ENCODE peak calls at places on chromosome 3, in ten cellular contexts. One of them, this sample, is unnamed.
A peak's percentile ranks its signal among the peaks of the same experiment; 100 is the strongest.

GRCh38 chr3:73086071-73086494 is 24.6 kb downstream of the EBLN2 start:
- DNase-seq in stomach: peak; percentile 48
- DNase-seq in breast epithelium: no peak
- DNase-seq in heart left ventricle: no peak
- DNase-seq in adrenal gland: peak; percentile 58
- DNase-seq in ovary: peak; percentile 66
- DNase-seq in body of pancreas: peak; percentile 63
- DNase-seq in spleen: peak; percentile 81
- DNase-seq in IMR-90: peak; percentile 43
- DNase-seq in transverse colon: peak; percentile 42
- DNase-seq in this sample: peak; percentile 40

GRCh38 chr3:111978493-111978832 is 363 bp upstream of the ABHD10 start:
- DNase-seq in body of pancreas: no peak
- DNase-seq in transverse colon: no peak
- DNase-seq in heart left ventricle: no peak
- DNase-seq in spleen: no peak
- DNase-seq in IMR-90: no peak
- DNase-seq in ovary: no peak
- DNase-seq in breast epithelium: no peak
- DNase-seq in adrenal gland: no peak
- DNase-seq in stomach: no peak
- DNase-seq in this sample: no peak

GRCh38 chr3:54575561-54575960 is 352.3 kb downstream of the LRTM1 start:
- DNase-seq in stomach: no peak
- DNase-seq in body of pancreas: no peak
- DNase-seq in IMR-90: no peak
- DNase-seq in spleen: no peak
- DNase-seq in transverse colon: no peak
- DNase-seq in ovary: no peak
- DNase-seq in adrenal gland: no peak
- DNase-seq in heart left ventricle: no peak
- DNase-seq in breast epithelium: no peak
- DNase-seq in this sample: no peak

GRCh38 chr3:161700998-161701397 is 204.4 kb downstream of the OTOL1 start:
- DNase-seq in body of pancreas: no peak
- DNase-seq in ovary: no peak
- DNase-seq in IMR-90: no peak
- DNase-seq in stomach: no peak
- DNase-seq in spleen: no peak
- DNase-seq in heart left ventricle: no peak
- DNase-seq in adrenal gland: no peak
- DNase-seq in transverse colon: no peak
- DNase-seq in breast epithelium: no peak
- DNase-seq in this sample: no peak

GRCh38 chr3:140942221-140943104 is 827 bp downstream of the SLC25A36 start:
- DNase-seq in heart left ventricle: peak; percentile 71
- DNase-seq in ovary: peak; percentile 67
- DNase-seq in body of pancreas: peak; percentile 66
- DNase-seq in stomach: peak; percentile 56
- DNase-seq in breast epithelium: peak; percentile 65
- DNase-seq in IMR-90: peak; percentile 56
- DNase-seq in spleen: peak; percentile 91
- DNase-seq in adrenal gland: peak; percentile 59
- DNase-seq in transverse colon: peak; percentile 60
- DNase-seq in this sample: peak; percentile 42

GRCh38 chr3:62127116-62127515 is 246.2 kb downstream of the FEZF2 start:
- DNase-seq in spleen: no peak
- DNase-seq in breast epithelium: no peak
- DNase-seq in stomach: no peak
- DNase-seq in body of pancreas: no peak
- DNase-seq in IMR-90: no peak
- DNase-seq in transverse colon: no peak
- DNase-seq in adrenal gland: no peak
- DNase-seq in heart left ventricle: no peak
- DNase-seq in ovary: no peak
- DNase-seq in this sample: no peak

GRCh38 chr3:97942801-97943546 is 29.3 kb downstream of the RIOX2 start:
- DNase-seq in heart left ventricle: no peak
- DNase-seq in stomach: no peak
- DNase-seq in adrenal gland: no peak
- DNase-seq in spleen: no peak
- DNase-seq in ovary: no peak
- DNase-seq in IMR-90: no peak
- DNase-seq in breast epithelium: no peak
- DNase-seq in transverse colon: no peak
- DNase-seq in body of pancreas: no peak
- DNase-seq in this sample: no peak

GRCh38 chr3:47476330-47476626 is 537 bp upstream of the SCAP start:
- DNase-seq in spleen: no peak
- DNase-seq in adrenal gland: no peak
- DNase-seq in breast epithelium: no peak
- DNase-seq in stomach: no peak
- DNase-seq in body of pancreas: no peak
- DNase-seq in heart left ventricle: no peak
- DNase-seq in transverse colon: no peak
- DNase-seq in ovary: no peak
- DNase-seq in IMR-90: no peak
- DNase-seq in this sample: no peak

GRCh38 chr3:172201136-172201989 is 162.0 kb downstream of the FNDC3B start:
- DNase-seq in ovary: peak; percentile 87
- DNase-seq in stomach: peak; percentile 73
- DNase-seq in IMR-90: peak; percentile 98
- DNase-seq in body of pancreas: peak; percentile 71
- DNase-seq in heart left ventricle: peak; percentile 91
- DNase-seq in transverse colon: peak; percentile 74
- DNase-seq in breast epithelium: peak; percentile 82
- DNase-seq in spleen: peak; percentile 75
- DNase-seq in adrenal gland: peak; percentile 86
- DNase-seq in this sample: peak; percentile 75

GRCh38 chr3:53570709-53571108 is 76.3 kb downstream of the CACNA1D start:
- DNase-seq in IMR-90: peak; percentile 1
- DNase-seq in breast epithelium: no peak
- DNase-seq in transverse colon: no peak
- DNase-seq in adrenal gland: peak; percentile 81
- DNase-seq in body of pancreas: no peak
- DNase-seq in heart left ventricle: no peak
- DNase-seq in spleen: no peak
- DNase-seq in ovary: no peak
- DNase-seq in stomach: peak; percentile 53
- DNase-seq in this sample: no peak

GRCh38 chr3:94063497-94064119 is 747 bp downstream of the NSUN3 start:
- DNase-seq in stomach: no peak
- DNase-seq in ovary: no peak
- DNase-seq in breast epithelium: no peak
- DNase-seq in heart left ventricle: no peak
- DNase-seq in IMR-90: peak; percentile 6
- DNase-seq in adrenal gland: peak; percentile 11
- DNase-seq in transverse colon: no peak
- DNase-seq in spleen: no peak
- DNase-seq in body of pancreas: no peak
- DNase-seq in this sample: no peak

DNA sequence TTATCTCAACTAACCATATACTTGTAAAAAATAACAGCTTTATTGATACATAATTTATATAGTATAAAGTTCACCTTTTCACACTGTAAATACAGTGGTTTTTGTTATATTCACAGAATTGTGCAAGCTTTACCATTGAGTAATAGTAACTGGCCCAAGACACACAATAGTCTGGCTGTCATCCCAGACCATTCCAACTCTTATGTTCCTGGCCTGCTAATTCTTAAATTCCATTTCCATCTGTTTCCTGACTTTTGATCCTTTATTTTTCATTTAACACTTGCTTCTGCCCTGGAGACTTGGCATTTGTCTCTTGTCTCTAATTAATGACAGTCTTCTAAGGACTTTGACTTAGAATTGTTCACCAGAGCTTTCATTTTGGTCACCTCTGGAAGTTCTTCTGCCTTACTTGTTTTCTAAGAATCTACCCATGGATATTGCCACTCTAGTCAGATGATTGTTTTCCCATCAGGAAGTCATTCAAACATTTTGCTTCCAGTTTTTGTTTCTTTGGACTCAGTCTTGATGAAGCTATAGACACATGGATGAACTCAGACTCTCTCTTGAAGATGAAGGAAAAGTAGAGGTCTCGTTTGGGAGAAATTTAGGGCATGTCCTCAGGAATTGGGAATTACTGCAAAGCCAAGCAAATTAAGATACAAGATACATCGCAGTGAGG is 27.2 kb upstream of the PLSCR4 start:
- DNase-seq in adrenal gland: peak; percentile 58
- DNase-seq in stomach: no peak
- DNase-seq in breast epithelium: no peak
- DNase-seq in heart left ventricle: no peak
- DNase-seq in spleen: no peak
- DNase-seq in body of pancreas: no peak
- DNase-seq in ovary: no peak
- DNase-seq in transverse colon: no peak
- DNase-seq in IMR-90: peak; percentile 94
- DNase-seq in this sample: peak; percentile 23
- TF ChIP-seq POLR2A in adrenal gland: no peak
- TF ChIP-seq POLR2A in stomach: no peak
- TF ChIP-seq POLR2A in breast epithelium: no peak
- TF ChIP-seq POLR2A in heart left ventricle: no peak
- TF ChIP-seq POLR2A in spleen: no peak
- TF ChIP-seq POLR2A in body of pancreas: no peak
- TF ChIP-seq POLR2A in ovary: no peak
- TF ChIP-seq POLR2A in transverse colon: no peak
- TF ChIP-seq POLR2A in IMR-90: no peak
- TF ChIP-seq POLR2A in this sample: no peak

DNA sequence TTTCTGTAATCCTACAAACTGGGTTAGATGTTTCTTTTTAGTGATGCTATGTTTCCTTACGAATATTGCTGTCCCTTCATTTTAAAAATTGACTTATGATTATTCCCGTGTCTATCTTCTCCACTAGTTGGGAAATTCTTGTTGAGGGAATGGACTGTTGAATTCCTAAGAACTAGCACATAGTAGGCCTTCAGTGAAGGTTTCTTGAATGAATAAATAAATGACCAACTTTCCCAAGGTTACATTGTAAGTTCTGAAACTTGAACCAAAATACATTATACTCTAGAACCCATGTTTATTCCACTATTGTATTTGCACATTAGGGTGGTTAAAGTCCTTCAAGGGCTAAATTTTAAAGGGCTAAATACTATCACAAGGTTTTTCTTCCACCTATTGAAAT is 789 bp upstream of the IL20RB start:
- DNase-seq in IMR-90: no peak
- DNase-seq in breast epithelium: no peak
- DNase-seq in adrenal gland: no peak
- DNase-seq in heart left ventricle: no peak
- DNase-seq in ovary: no peak
- DNase-seq in spleen: no peak
- DNase-seq in transverse colon: no peak
- DNase-seq in body of pancreas: no peak
- DNase-seq in stomach: no peak
- DNase-seq in this sample: no peak
- H3K27ac ChIP-seq in IMR-90: no peak overlapping the region
- H3K27ac ChIP-seq in breast epithelium: no peak overlapping the region
- H3K27ac ChIP-seq in adrenal gland: no peak overlapping the region
- H3K27ac ChIP-seq in heart left ventricle: no peak overlapping the region
- H3K27ac ChIP-seq in ovary: no peak overlapping the region
- H3K27ac ChIP-seq in spleen: no peak overlapping the region
- H3K27ac ChIP-seq in transverse colon: no peak overlapping the region
- H3K27ac ChIP-seq in body of pancreas: no peak overlapping the region
- H3K27ac ChIP-seq in stomach: no peak overlapping the region
- H3K27ac ChIP-seq in this sample: no peak overlapping the region

DNA sequence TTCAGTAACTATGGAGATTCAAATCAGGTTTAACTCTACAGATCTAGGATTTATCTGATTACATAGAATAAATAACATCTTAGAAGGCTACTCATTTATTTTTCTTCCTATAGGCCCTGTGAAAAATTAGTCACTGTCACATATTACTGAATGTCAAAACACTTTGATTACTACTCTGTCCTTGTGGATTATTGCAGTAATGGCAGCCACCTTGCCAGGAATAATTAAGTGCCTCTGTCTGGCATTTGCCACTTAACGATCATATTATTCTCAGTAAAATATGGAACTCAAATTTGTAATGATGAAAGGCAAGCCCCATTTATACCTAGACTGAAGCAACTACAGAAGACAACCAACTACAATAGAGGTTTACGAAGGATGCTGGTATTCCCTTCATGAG is 596.3 kb upstream of the ARPP21 start:
- DNase-seq in adrenal gland: no peak
- DNase-seq in spleen: no peak
- DNase-seq in stomach: no peak
- DNase-seq in breast epithelium: no peak
- DNase-seq in body of pancreas: no peak
- DNase-seq in IMR-90: no peak
- DNase-seq in heart left ventricle: no peak
- DNase-seq in ovary: no peak
- DNase-seq in transverse colon: no peak
- DNase-seq in this sample: no peak
- TF ChIP-seq POLR2A in adrenal gland: no peak
- TF ChIP-seq POLR2A in spleen: no peak
- TF ChIP-seq POLR2A in stomach: no peak
- TF ChIP-seq POLR2A in breast epithelium: no peak
- TF ChIP-seq POLR2A in body of pancreas: no peak
- TF ChIP-seq POLR2A in IMR-90: no peak
- TF ChIP-seq POLR2A in heart left ventricle: no peak
- TF ChIP-seq POLR2A in ovary: no peak
- TF ChIP-seq POLR2A in transverse colon: no peak
- TF ChIP-seq POLR2A in this sample: no peak

GRCh38 chr3:18758047-18758704 is 333.0 kb upstream of the SATB1 start:
- DNase-seq in heart left ventricle: no peak
- DNase-seq in stomach: no peak
- DNase-seq in body of pancreas: peak; percentile 24
- DNase-seq in adrenal gland: no peak
- DNase-seq in spleen: no peak
- DNase-seq in ovary: no peak
- DNase-seq in breast epithelium: no peak
- DNase-seq in transverse colon: peak; percentile 10
- DNase-seq in IMR-90: no peak
- DNase-seq in this sample: no peak

GRCh38 chr3:18757476-18757875 is 332.3 kb upstream of the SATB1 start:
- DNase-seq in adrenal gland: no peak
- DNase-seq in stomach: no peak
- DNase-seq in body of pancreas: no peak
- DNase-seq in transverse colon: no peak
- DNase-seq in spleen: no peak
- DNase-seq in ovary: no peak
- DNase-seq in heart left ventricle: no peak
- DNase-seq in IMR-90: no peak
- DNase-seq in breast epithelium: no peak
- DNase-seq in this sample: no peak

GRCh38 chr3:18766971-18767370 is 341.8 kb upstream of the SATB1 start:
- DNase-seq in spleen: no peak
- DNase-seq in IMR-90: no peak
- DNase-seq in breast epithelium: no peak
- DNase-seq in heart left ventricle: no peak
- DNase-seq in ovary: no peak
- DNase-seq in adrenal gland: no peak
- DNase-seq in transverse colon: no peak
- DNase-seq in body of pancreas: no peak
- DNase-seq in stomach: no peak
- DNase-seq in this sample: no peak

GRCh38 chr3:18765672-18766071 is 340.5 kb upstream of the SATB1 start:
- DNase-seq in heart left ventricle: no peak
- DNase-seq in adrenal gland: no peak
- DNase-seq in ovary: no peak
- DNase-seq in IMR-90: no peak
- DNase-seq in spleen: no peak
- DNase-seq in body of pancreas: no peak
- DNase-seq in breast epithelium: no peak
- DNase-seq in stomach: no peak
- DNase-seq in transverse colon: no peak
- DNase-seq in this sample: no peak

GRCh38 chr3:18761530-18761929 is 336.4 kb upstream of the SATB1 start:
- DNase-seq in stomach: no peak
- DNase-seq in ovary: no peak
- DNase-seq in spleen: no peak
- DNase-seq in transverse colon: no peak
- DNase-seq in breast epithelium: no peak
- DNase-seq in body of pancreas: no peak
- DNase-seq in heart left ventricle: no peak
- DNase-seq in adrenal gland: no peak
- DNase-seq in IMR-90: no peak
- DNase-seq in this sample: no peak
- H3K27ac ChIP-seq in stomach: no peak overlapping the region
- H3K27ac ChIP-seq in ovary: no peak overlapping the region
- H3K27ac ChIP-seq in spleen: no peak overlapping the region
- H3K27ac ChIP-seq in transverse colon: no peak overlapping the region
- H3K27ac ChIP-seq in breast epithelium: no peak overlapping the region
- H3K27ac ChIP-seq in body of pancreas: no peak overlapping the region
- H3K27ac ChIP-seq in heart left ventricle: no peak overlapping the region
- H3K27ac ChIP-seq in adrenal gland: no peak overlapping the region
- H3K27ac ChIP-seq in IMR-90: no peak overlapping the region
- H3K27ac ChIP-seq in this sample: no peak overlapping the region